ENCODE peak calls at places on chromosome 9, in nine cellular contexts. One of them, this sample, is unnamed.

GRCh38 chr9:100725376-100725775 is 147.5 kb downstream of the CAVIN4 start:
- DNase-seq in prostate gland: no peak
- DNase-seq in fibroblast of the aortic adventitia: no peak
- DNase-seq in GM06990: no peak
- DNase-seq in Panc1: no peak
- DNase-seq in PC-9: no peak
- DNase-seq in adrenal gland: no peak
- DNase-seq in HCT116: no peak
- DNase-seq in IMR-90: no peak
- DNase-seq in this sample: no peak

GRCh38 chr9:135607401-135608293 is 31.7 kb downstream of the GLT6D1 start:
- DNase-seq in prostate gland: peak
- DNase-seq in fibroblast of the aortic adventitia: no peak
- DNase-seq in GM06990: no peak
- DNase-seq in Panc1: no peak
- DNase-seq in PC-9: no peak
- DNase-seq in adrenal gland: no peak
- DNase-seq in HCT116: no peak
- DNase-seq in IMR-90: no peak
- DNase-seq in this sample: no peak

GRCh38 chr9:110590816-110591215 is 11.3 kb upstream of the SVEP1 start:
- DNase-seq in prostate gland: no peak
- DNase-seq in fibroblast of the aortic adventitia: no peak
- DNase-seq in GM06990: no peak
- DNase-seq in Panc1: no peak
- DNase-seq in PC-9: no peak
- DNase-seq in adrenal gland: no peak
- DNase-seq in HCT116: no peak
- DNase-seq in IMR-90: no peak
- DNase-seq in this sample: no peak

GRCh38 chr9:21812945-21813568 is 10.6 kb downstream of the MTAP start:
- DNase-seq in prostate gland: peak
- DNase-seq in fibroblast of the aortic adventitia: peak
- DNase-seq in GM06990: peak
- DNase-seq in Panc1: peak
- DNase-seq in PC-9: peak
- DNase-seq in adrenal gland: peak
- DNase-seq in HCT116: no peak
- DNase-seq in IMR-90: peak
- DNase-seq in this sample: peak

GRCh38 chr9:77161966-77162365 is 15.4 kb upstream of the VPS13A start:
- DNase-seq in prostate gland: no peak
- DNase-seq in fibroblast of the aortic adventitia: peak
- DNase-seq in GM06990: no peak
- DNase-seq in Panc1: no peak
- DNase-seq in PC-9: no peak
- DNase-seq in adrenal gland: no peak
- DNase-seq in HCT116: no peak
- DNase-seq in IMR-90: no peak
- DNase-seq in this sample: no peak

GRCh38 chr9:96048116-96048953 is 172.8 kb downstream of the ERCC6L2 start:
- DNase-seq in prostate gland: peak
- DNase-seq in fibroblast of the aortic adventitia: peak
- DNase-seq in GM06990: no peak
- DNase-seq in Panc1: no peak
- DNase-seq in PC-9: no peak
- DNase-seq in adrenal gland: no peak
- DNase-seq in HCT116: no peak
- DNase-seq in IMR-90: no peak
- DNase-seq in this sample: peak

GRCh38 chr9:13109781-13110180 is 169.7 kb downstream of the MPDZ start:
- DNase-seq in prostate gland: no peak
- DNase-seq in fibroblast of the aortic adventitia: no peak
- DNase-seq in GM06990: no peak
- DNase-seq in Panc1: no peak
- DNase-seq in PC-9: no peak
- DNase-seq in adrenal gland: no peak
- DNase-seq in HCT116: no peak
- DNase-seq in IMR-90: no peak
- DNase-seq in this sample: no peak

GRCh38 chr9:99249619-99250018 is 27.5 kb downstream of the SEC61B start:
- DNase-seq in prostate gland: no peak
- DNase-seq in fibroblast of the aortic adventitia: no peak
- DNase-seq in GM06990: no peak
- DNase-seq in Panc1: no peak
- DNase-seq in PC-9: no peak
- DNase-seq in adrenal gland: no peak
- DNase-seq in HCT116: no peak
- DNase-seq in IMR-90: no peak
- DNase-seq in this sample: no peak

GRCh38 chr9:68500457-68501158 is 40.1 kb downstream of the TMEM252 start:
- DNase-seq in prostate gland: no peak
- DNase-seq in fibroblast of the aortic adventitia: peak
- DNase-seq in GM06990: no peak
- DNase-seq in Panc1: peak
- DNase-seq in PC-9: peak
- DNase-seq in adrenal gland: no peak
- DNase-seq in HCT116: no peak
- DNase-seq in IMR-90: peak
- DNase-seq in this sample: peak

GRCh38 chr9:80157561-80157983 is 585.8 kb downstream of the TLE4 start:
- DNase-seq in prostate gland: no peak
- DNase-seq in fibroblast of the aortic adventitia: peak
- DNase-seq in GM06990: peak
- DNase-seq in Panc1: no peak
- DNase-seq in PC-9: no peak
- DNase-seq in adrenal gland: no peak
- DNase-seq in HCT116: no peak
- DNase-seq in IMR-90: peak
- DNase-seq in this sample: no peak

GRCh38 chr9:127568971-127569818 is 42.9 kb upstream of the STXBP1 start:
- DNase-seq in prostate gland: peak
- DNase-seq in fibroblast of the aortic adventitia: peak
- DNase-seq in GM06990: peak
- DNase-seq in Panc1: no peak
- DNase-seq in PC-9: peak
- DNase-seq in adrenal gland: peak
- DNase-seq in HCT116: no peak
- DNase-seq in IMR-90: peak
- DNase-seq in this sample: peak

DNA sequence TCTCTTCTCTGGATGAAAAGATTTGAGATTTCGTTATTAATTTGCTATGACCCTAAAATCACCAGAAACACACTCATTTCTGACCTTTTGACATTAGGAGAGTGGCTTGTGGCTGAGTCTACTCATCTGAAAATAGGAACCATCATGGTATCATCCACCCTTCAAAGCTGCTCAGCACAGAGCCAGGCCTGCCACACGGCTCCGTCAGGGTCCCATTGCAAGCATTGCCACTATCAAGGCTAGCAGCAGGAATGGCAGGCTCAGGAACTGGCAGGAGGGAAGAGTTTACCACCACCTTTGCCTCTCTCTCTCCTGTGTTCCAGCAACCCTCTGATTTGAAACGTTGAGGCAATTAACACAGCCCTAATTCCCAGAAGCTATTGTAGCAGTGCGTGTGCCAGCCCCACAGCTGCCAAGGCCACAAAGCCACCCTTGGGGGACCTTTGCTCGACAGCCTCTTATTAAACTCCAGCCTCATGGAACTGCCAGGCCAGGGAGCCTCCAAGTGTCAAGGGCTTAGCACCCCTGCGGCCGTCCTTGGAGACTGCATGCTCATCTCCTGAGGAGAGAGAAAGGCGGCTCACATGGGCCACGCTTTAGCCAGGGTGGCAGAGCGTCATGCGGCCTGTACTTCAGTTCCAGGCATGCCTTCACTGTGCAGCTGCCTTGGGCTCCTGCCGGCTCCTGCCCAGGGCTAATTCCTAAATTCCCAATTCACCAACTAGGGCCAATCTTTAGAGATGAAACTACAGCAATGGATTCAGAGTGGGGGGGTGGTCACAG is 145.9 kb downstream of the ROR2 start:
- DNase-seq in prostate gland: no peak
- DNase-seq in fibroblast of the aortic adventitia: no peak
- DNase-seq in GM06990: no peak
- DNase-seq in Panc1: no peak
- DNase-seq in PC-9: no peak
- DNase-seq in adrenal gland: no peak
- DNase-seq in HCT116: no peak
- DNase-seq in IMR-90: no peak
- DNase-seq in this sample: no peak
- H3K4me3 ChIP-seq in prostate gland: no peak
- H3K4me3 ChIP-seq in fibroblast of the aortic adventitia: no peak
- H3K4me3 ChIP-seq in GM06990: no peak
- H3K4me3 ChIP-seq in Panc1: no peak
- H3K4me3 ChIP-seq in PC-9: no peak
- H3K4me3 ChIP-seq in adrenal gland: no peak
- H3K4me3 ChIP-seq in HCT116: no peak
- H3K4me3 ChIP-seq in IMR-90: no peak
- H3K4me3 ChIP-seq in this sample: no peak

GRCh38 chr9:133533878-133534277 is 626 bp upstream of the ADAMTSL2 start:
- DNase-seq in prostate gland: no peak
- DNase-seq in fibroblast of the aortic adventitia: peak
- DNase-seq in GM06990: no peak
- DNase-seq in Panc1: no peak
- DNase-seq in PC-9: no peak
- DNase-seq in adrenal gland: no peak
- DNase-seq in HCT116: no peak
- DNase-seq in IMR-90: no peak
- DNase-seq in this sample: no peak
- H3K4me3 ChIP-seq in prostate gland: no peak
- H3K4me3 ChIP-seq in fibroblast of the aortic adventitia: no peak
- H3K4me3 ChIP-seq in GM06990: no peak
- H3K4me3 ChIP-seq in Panc1: no peak
- H3K4me3 ChIP-seq in PC-9: no peak
- H3K4me3 ChIP-seq in adrenal gland: no peak
- H3K4me3 ChIP-seq in HCT116: no peak
- H3K4me3 ChIP-seq in IMR-90: no peak
- H3K4me3 ChIP-seq in this sample: no peak

GRCh38 chr9:87739546-87739945 is 13.6 kb downstream of the CTSL start:
- DNase-seq in prostate gland: no peak
- DNase-seq in fibroblast of the aortic adventitia: no peak
- DNase-seq in GM06990: no peak
- DNase-seq in Panc1: no peak
- DNase-seq in PC-9: no peak
- DNase-seq in adrenal gland: no peak
- DNase-seq in HCT116: no peak
- DNase-seq in IMR-90: no peak
- DNase-seq in this sample: no peak
- H3K4me3 ChIP-seq in prostate gland: no peak
- H3K4me3 ChIP-seq in fibroblast of the aortic adventitia: no peak
- H3K4me3 ChIP-seq in GM06990: no peak
- H3K4me3 ChIP-seq in Panc1: no peak
- H3K4me3 ChIP-seq in PC-9: no peak
- H3K4me3 ChIP-seq in adrenal gland: no peak
- H3K4me3 ChIP-seq in HCT116: no peak
- H3K4me3 ChIP-seq in IMR-90: no peak
- H3K4me3 ChIP-seq in this sample: no peak

GRCh38 chr9:20356392-20357206 is 265.7 kb downstream of the MLLT3 start:
- DNase-seq in prostate gland: peak
- DNase-seq in fibroblast of the aortic adventitia: peak
- DNase-seq in GM06990: peak
- DNase-seq in Panc1: peak
- DNase-seq in PC-9: peak
- DNase-seq in adrenal gland: peak
- DNase-seq in HCT116: peak
- DNase-seq in IMR-90: peak
- DNase-seq in this sample: peak

GRCh38 chr9:20358201-20358600 is 264.1 kb downstream of the MLLT3 start:
- DNase-seq in prostate gland: peak
- DNase-seq in fibroblast of the aortic adventitia: peak
- DNase-seq in GM06990: no peak
- DNase-seq in Panc1: no peak
- DNase-seq in PC-9: peak
- DNase-seq in adrenal gland: no peak
- DNase-seq in HCT116: no peak
- DNase-seq in IMR-90: peak
- DNase-seq in this sample: no peak

GRCh38 chr9:20355022-20355421 is 267.3 kb downstream of the MLLT3 start:
- DNase-seq in prostate gland: no peak
- DNase-seq in fibroblast of the aortic adventitia: peak
- DNase-seq in GM06990: no peak
- DNase-seq in Panc1: no peak
- DNase-seq in PC-9: no peak
- DNase-seq in adrenal gland: no peak
- DNase-seq in HCT116: no peak
- DNase-seq in IMR-90: peak
- DNase-seq in this sample: peak

GRCh38 chr9:20353931-20354652 is 268.2 kb downstream of the MLLT3 start:
- DNase-seq in prostate gland: no peak
- DNase-seq in fibroblast of the aortic adventitia: peak
- DNase-seq in GM06990: peak
- DNase-seq in Panc1: no peak
- DNase-seq in PC-9: peak
- DNase-seq in adrenal gland: no peak
- DNase-seq in HCT116: no peak
- DNase-seq in IMR-90: peak
- DNase-seq in this sample: peak

DNA sequence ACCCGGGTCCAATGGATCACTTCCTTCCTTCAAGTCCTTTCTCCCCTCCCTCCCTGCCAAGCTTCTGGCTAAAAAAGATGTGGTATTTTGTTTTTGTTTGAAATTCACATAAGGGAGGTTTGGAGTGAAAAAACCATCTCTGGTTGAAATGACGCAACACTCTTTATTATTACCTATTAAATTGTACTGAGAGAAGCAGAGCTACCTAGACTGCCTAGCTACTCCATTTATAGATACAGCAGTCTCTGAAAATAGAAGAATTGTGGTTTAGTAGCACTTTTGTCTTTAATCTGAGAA is 265.1 kb downstream of the MLLT3 start:
- DNase-seq in prostate gland: no peak
- DNase-seq in fibroblast of the aortic adventitia: peak
- DNase-seq in GM06990: no peak
- DNase-seq in Panc1: no peak
- DNase-seq in PC-9: no peak
- DNase-seq in adrenal gland: no peak
- DNase-seq in HCT116: no peak
- DNase-seq in IMR-90: no peak
- DNase-seq in this sample: no peak
- H3K4me3 ChIP-seq in prostate gland: peak
- H3K4me3 ChIP-seq in fibroblast of the aortic adventitia: no peak
- H3K4me3 ChIP-seq in GM06990: no peak
- H3K4me3 ChIP-seq in Panc1: no peak
- H3K4me3 ChIP-seq in PC-9: no peak
- H3K4me3 ChIP-seq in adrenal gland: no peak
- H3K4me3 ChIP-seq in HCT116: no peak
- H3K4me3 ChIP-seq in IMR-90: no peak
- H3K4me3 ChIP-seq in this sample: no peak

DNA sequence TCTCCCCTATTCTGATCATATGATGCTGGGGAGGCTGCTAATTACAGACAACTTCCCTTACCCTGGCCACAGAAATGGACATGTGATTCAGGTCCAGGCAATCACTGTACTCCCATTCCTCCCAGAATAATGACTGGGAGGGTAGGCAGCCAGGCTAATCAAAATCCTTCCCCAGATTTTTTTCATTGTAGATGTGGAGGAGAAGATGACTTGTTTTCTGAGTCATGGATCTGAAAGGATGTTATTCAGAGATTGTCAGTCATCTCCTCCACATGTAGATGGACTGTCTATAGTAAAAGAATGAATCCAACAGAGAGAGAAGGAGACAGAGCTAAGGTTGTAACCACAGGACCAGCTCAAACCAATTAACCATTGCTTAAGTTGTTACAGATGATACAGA is 123.9 kb upstream of the PUM3 start:
- DNase-seq in prostate gland: no peak
- DNase-seq in fibroblast of the aortic adventitia: no peak
- DNase-seq in GM06990: no peak
- DNase-seq in Panc1: no peak
- DNase-seq in PC-9: no peak
- DNase-seq in adrenal gland: no peak
- DNase-seq in HCT116: no peak
- DNase-seq in IMR-90: no peak
- DNase-seq in this sample: no peak
- H3K4me3 ChIP-seq in prostate gland: no peak
- H3K4me3 ChIP-seq in fibroblast of the aortic adventitia: no peak
- H3K4me3 ChIP-seq in GM06990: no peak
- H3K4me3 ChIP-seq in Panc1: no peak
- H3K4me3 ChIP-seq in PC-9: no peak
- H3K4me3 ChIP-seq in adrenal gland: no peak
- H3K4me3 ChIP-seq in HCT116: no peak
- H3K4me3 ChIP-seq in IMR-90: no peak
- H3K4me3 ChIP-seq in this sample: no peak